ENCODE peak calls at places on chromosome 2, in nine cellular contexts. One of them, this sample, is unnamed.
A peak's percentile ranks its signal among the peaks of the same experiment; 100 is the strongest.

GRCh38 chr2:163822033-163822432 is 86.2 kb upstream of the FIGN start:
- DNase-seq in K562: no peak
- DNase-seq in endothelial cell of umbilical vein: no peak
- DNase-seq in NT2/D1: no peak
- DNase-seq in HCT116: no peak
- DNase-seq in GM23248: no peak
- DNase-seq in colonic mucosa: no peak
- DNase-seq in MM.1S: no peak
- DNase-seq in mammary epithelial cell: no peak
- DNase-seq in this sample: no peak

GRCh38 chr2:219638948-219639341 is 11.5 kb downstream of the SLC4A3 start:
- DNase-seq in HCT116: no peak
- DNase-seq in K562: no peak
- DNase-seq in GM23248: peak; percentile 54
- DNase-seq in NT2/D1: no peak
- DNase-seq in mammary epithelial cell: no peak
- DNase-seq in endothelial cell of umbilical vein: no peak
- DNase-seq in colonic mucosa: no peak
- DNase-seq in MM.1S: no peak
- DNase-seq in this sample: no peak

GRCh38 chr2:80380767-80381166 is 76.2 kb upstream of the LRRTM1 start:
- DNase-seq in MM.1S: no peak
- DNase-seq in HCT116: no peak
- DNase-seq in GM23248: peak; percentile 10
- DNase-seq in mammary epithelial cell: no peak
- DNase-seq in NT2/D1: no peak
- DNase-seq in K562: no peak
- DNase-seq in endothelial cell of umbilical vein: no peak
- DNase-seq in colonic mucosa: no peak
- DNase-seq in this sample: no peak

GRCh38 chr2:174059178-174059874 is 94.2 kb upstream of the SP3 start:
- DNase-seq in HCT116: no peak
- DNase-seq in MM.1S: no peak
- DNase-seq in K562: peak; percentile 80
- DNase-seq in mammary epithelial cell: peak; percentile 78
- DNase-seq in colonic mucosa: no peak
- DNase-seq in NT2/D1: no peak
- DNase-seq in GM23248: peak; percentile 77
- DNase-seq in endothelial cell of umbilical vein: peak; percentile 96
- DNase-seq in this sample: peak; percentile 48

GRCh38 chr2:76870011-76870410 is 652.2 kb downstream of the LRRTM4 start:
- DNase-seq in K562: no peak
- DNase-seq in NT2/D1: no peak
- DNase-seq in mammary epithelial cell: no peak
- DNase-seq in GM23248: peak; percentile 7
- DNase-seq in endothelial cell of umbilical vein: peak; percentile 2
- DNase-seq in MM.1S: no peak
- DNase-seq in colonic mucosa: no peak
- DNase-seq in HCT116: no peak
- DNase-seq in this sample: no peak

GRCh38 chr2:126835811-126836210 is 62.9 kb upstream of the TEX51 start:
- DNase-seq in HCT116: no peak
- DNase-seq in K562: no peak
- DNase-seq in GM23248: no peak
- DNase-seq in endothelial cell of umbilical vein: no peak
- DNase-seq in MM.1S: no peak
- DNase-seq in mammary epithelial cell: no peak
- DNase-seq in colonic mucosa: no peak
- DNase-seq in NT2/D1: no peak
- DNase-seq in this sample: no peak

GRCh38 chr2:97868986-97869721 is 126.6 kb downstream of the TMEM131 start:
- DNase-seq in K562: no peak
- DNase-seq in NT2/D1: peak; percentile 50
- DNase-seq in MM.1S: no peak
- DNase-seq in colonic mucosa: peak; percentile 20
- DNase-seq in mammary epithelial cell: peak; percentile 96
- DNase-seq in HCT116: peak; percentile 98
- DNase-seq in GM23248: peak; percentile 93
- DNase-seq in endothelial cell of umbilical vein: peak; percentile 95
- DNase-seq in this sample: peak; percentile 84

GRCh38 chr2:8857709-8858108 is 20.3 kb upstream of the KIDINS220 start:
- DNase-seq in mammary epithelial cell: no peak
- DNase-seq in endothelial cell of umbilical vein: no peak
- DNase-seq in HCT116: no peak
- DNase-seq in NT2/D1: no peak
- DNase-seq in GM23248: no peak
- DNase-seq in MM.1S: no peak
- DNase-seq in K562: no peak
- DNase-seq in colonic mucosa: no peak
- DNase-seq in this sample: peak; percentile 87

DNA sequence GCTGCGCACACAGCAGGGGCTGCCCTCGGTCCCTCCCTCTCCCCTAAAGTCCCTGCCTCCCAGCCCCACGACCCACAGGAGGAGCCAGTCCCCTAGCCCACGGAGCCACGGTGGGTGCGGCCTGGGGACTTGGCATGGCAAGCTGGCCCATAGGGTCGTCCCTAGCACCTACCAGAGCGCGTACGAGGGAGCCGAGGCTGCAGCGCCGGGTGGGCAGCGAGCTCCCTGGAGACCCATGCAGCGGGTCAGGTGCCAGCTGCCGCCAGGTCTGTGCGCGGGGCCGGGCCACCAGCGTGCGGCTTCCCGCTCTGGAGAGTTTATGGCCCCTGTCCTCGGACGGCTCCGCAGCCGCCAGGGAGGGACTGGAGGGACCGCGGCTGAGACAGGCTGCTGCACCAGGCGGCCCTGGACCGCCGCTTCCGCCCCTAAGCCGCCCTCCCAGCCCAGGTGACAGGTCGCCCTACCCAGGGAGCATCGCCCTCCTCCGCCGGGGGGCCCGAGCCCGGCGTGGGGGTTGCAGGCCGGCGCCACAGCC is 273.6 kb downstream of the CCDC74A start:
- DNase-seq in MM.1S: no peak
- DNase-seq in HCT116: no peak
- DNase-seq in colonic mucosa: no peak
- DNase-seq in NT2/D1: no peak
- DNase-seq in K562: no peak
- DNase-seq in GM23248: no peak
- DNase-seq in endothelial cell of umbilical vein: no peak
- DNase-seq in mammary epithelial cell: no peak
- DNase-seq in this sample: no peak
- H3K4me3 ChIP-seq in MM.1S: no peak overlapping the region
- H3K4me3 ChIP-seq in HCT116: no peak overlapping the region
- H3K4me3 ChIP-seq in colonic mucosa: peak overlapping the region; percentile 15
- H3K4me3 ChIP-seq in NT2/D1: no peak overlapping the region
- H3K4me3 ChIP-seq in K562: no peak overlapping the region
- H3K4me3 ChIP-seq in GM23248: no peak overlapping the region
- H3K4me3 ChIP-seq in endothelial cell of umbilical vein: no peak overlapping the region
- H3K4me3 ChIP-seq in mammary epithelial cell: no peak overlapping the region
- H3K4me3 ChIP-seq in this sample: no peak overlapping the region

DNA sequence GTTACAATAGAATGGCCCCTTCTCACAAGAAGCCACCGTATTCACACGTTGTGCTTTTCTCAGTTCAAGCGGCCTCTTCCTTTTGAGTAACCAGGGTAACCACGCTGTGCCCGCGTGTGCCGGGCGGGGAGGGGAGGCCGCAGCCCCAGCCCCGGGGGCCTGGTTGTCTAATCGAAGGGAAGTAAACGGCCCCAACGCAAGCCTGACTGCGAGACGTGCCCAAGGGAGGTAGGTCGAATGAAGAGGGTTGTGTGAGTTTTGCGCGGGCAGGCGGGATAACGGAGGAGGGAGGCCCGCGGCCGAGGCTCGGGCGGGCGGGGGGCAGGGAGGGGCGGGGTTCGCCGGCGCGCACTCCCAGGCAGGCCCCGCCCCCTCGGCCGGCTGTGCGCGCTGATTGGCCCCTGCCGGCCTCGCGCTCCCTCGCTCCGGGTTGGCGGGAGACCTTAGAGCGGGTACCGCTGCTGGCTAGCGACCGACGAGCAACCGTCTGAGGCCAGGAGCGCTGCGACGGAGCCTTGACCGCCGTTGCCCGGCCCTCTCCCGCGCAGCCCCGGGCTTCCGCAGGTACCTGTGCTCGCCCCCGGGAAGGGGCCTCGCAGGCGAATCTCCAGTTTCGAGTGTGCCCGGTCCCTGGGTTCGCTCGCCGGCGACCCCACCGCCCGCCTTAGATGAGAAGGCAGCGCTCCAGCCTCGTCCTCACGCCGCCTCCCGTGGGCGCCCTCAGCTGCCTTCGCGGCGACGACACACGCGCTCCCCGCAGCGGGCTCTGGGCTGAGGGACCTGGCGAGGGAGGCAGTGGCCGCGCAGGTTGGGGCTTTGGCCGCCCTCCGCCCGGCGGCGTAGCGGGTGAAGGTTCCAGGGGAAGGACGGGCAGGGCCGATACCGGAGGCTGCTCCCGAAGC is at the start of gene SPDYA:
- DNase-seq in HCT116: no peak
- DNase-seq in MM.1S: peak; percentile 32
- DNase-seq in mammary epithelial cell: peak; percentile 50
- DNase-seq in colonic mucosa: peak; percentile 82
- DNase-seq in endothelial cell of umbilical vein: peak; percentile 73
- DNase-seq in GM23248: peak; percentile 81
- DNase-seq in K562: no peak
- DNase-seq in NT2/D1: peak; percentile 76
- DNase-seq in this sample: peak; percentile 75
- H3K9ac ChIP-seq in HCT116: no peak within 1 kb of the TSS
- H3K9ac ChIP-seq in MM.1S: no peak within 1 kb of the TSS
- H3K9ac ChIP-seq in mammary epithelial cell: no peak within 1 kb of the TSS
- H3K9ac ChIP-seq in colonic mucosa: no peak within 1 kb of the TSS
- H3K9ac ChIP-seq in endothelial cell of umbilical vein: peak within 1 kb of the TSS; percentile 4
- H3K9ac ChIP-seq in GM23248: peak within 1 kb of the TSS; percentile 65
- H3K9ac ChIP-seq in K562: no peak within 1 kb of the TSS
- H3K9ac ChIP-seq in NT2/D1: peak within 1 kb of the TSS; percentile 42
- H3K9ac ChIP-seq in this sample: peak within 1 kb of the TSS; percentile 74

GRCh38 chr2:197435598-197436435 is 989 bp upstream of the SF3B1 start:
- DNase-seq in K562: peak; percentile 17
- DNase-seq in HCT116: no peak
- DNase-seq in MM.1S: no peak
- DNase-seq in NT2/D1: no peak
- DNase-seq in endothelial cell of umbilical vein: no peak
- DNase-seq in GM23248: no peak
- DNase-seq in mammary epithelial cell: peak; percentile 5
- DNase-seq in colonic mucosa: no peak
- DNase-seq in this sample: no peak

GRCh38 chr2:197434541-197435513 is at the start of gene SF3B1:
- DNase-seq in mammary epithelial cell: peak; percentile 98
- DNase-seq in endothelial cell of umbilical vein: peak; percentile 99
- DNase-seq in colonic mucosa: peak; percentile 99
- DNase-seq in NT2/D1: peak; percentile 97
- DNase-seq in K562: peak; percentile 92
- DNase-seq in HCT116: peak; percentile 95
- DNase-seq in MM.1S: peak; percentile 99
- DNase-seq in GM23248: peak; percentile 98
- DNase-seq in this sample: peak; percentile 99

GRCh38 chr2:197433770-197434438 is 924 bp downstream of the SF3B1 start:
- DNase-seq in GM23248: peak; percentile 51
- DNase-seq in HCT116: no peak
- DNase-seq in K562: no peak
- DNase-seq in NT2/D1: no peak
- DNase-seq in colonic mucosa: no peak
- DNase-seq in endothelial cell of umbilical vein: peak; percentile 38
- DNase-seq in mammary epithelial cell: no peak
- DNase-seq in MM.1S: peak; percentile 29
- DNase-seq in this sample: peak; percentile 54

GRCh38 chr2:197427986-197428385 is 6.8 kb downstream of the SF3B1 start:
- DNase-seq in colonic mucosa: no peak
- DNase-seq in NT2/D1: no peak
- DNase-seq in HCT116: no peak
- DNase-seq in mammary epithelial cell: no peak
- DNase-seq in MM.1S: no peak
- DNase-seq in GM23248: no peak
- DNase-seq in K562: no peak
- DNase-seq in endothelial cell of umbilical vein: no peak
- DNase-seq in this sample: no peak

DNA sequence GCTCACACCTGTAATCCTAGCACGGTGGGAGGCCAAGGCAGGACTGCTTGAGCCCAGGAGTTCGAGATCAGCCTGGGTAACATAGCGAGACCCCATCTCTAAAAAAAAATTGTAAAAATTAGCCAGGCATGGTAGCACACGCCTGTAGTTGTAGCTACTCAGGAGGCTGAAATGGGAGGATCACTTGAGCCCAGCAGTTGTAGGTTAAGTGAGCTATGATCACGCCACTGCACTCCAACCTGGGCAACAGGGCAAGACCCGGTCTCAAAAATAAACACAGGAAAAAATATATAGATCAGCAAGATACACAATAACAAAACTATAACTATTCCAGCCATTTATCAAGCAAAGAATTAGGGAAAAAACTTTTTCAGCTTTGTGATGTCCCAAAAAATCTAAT is 3.0 kb downstream of the SF3B1 start:
- DNase-seq in K562: no peak
- DNase-seq in HCT116: no peak
- DNase-seq in NT2/D1: no peak
- DNase-seq in endothelial cell of umbilical vein: no peak
- DNase-seq in mammary epithelial cell: no peak
- DNase-seq in GM23248: no peak
- DNase-seq in MM.1S: no peak
- DNase-seq in colonic mucosa: no peak
- DNase-seq in this sample: no peak
- H3K4me3 ChIP-seq in K562: peak overlapping the region; percentile 12
- H3K4me3 ChIP-seq in HCT116: no peak overlapping the region
- H3K4me3 ChIP-seq in NT2/D1: no peak overlapping the region
- H3K4me3 ChIP-seq in endothelial cell of umbilical vein: no peak overlapping the region
- H3K4me3 ChIP-seq in mammary epithelial cell: no peak overlapping the region
- H3K4me3 ChIP-seq in GM23248: peak overlapping the region; percentile 82
- H3K4me3 ChIP-seq in MM.1S: no peak overlapping the region
- H3K4me3 ChIP-seq in colonic mucosa: no peak overlapping the region
- H3K4me3 ChIP-seq in this sample: peak overlapping the region; percentile 93

GRCh38 chr2:68733365-68733764 is 1.2 kb upstream of the ARHGAP25 start:
- DNase-seq in colonic mucosa: no peak
- DNase-seq in endothelial cell of umbilical vein: no peak
- DNase-seq in K562: no peak
- DNase-seq in NT2/D1: no peak
- DNase-seq in GM23248: no peak
- DNase-seq in MM.1S: no peak
- DNase-seq in HCT116: no peak
- DNase-seq in mammary epithelial cell: no peak
- DNase-seq in this sample: no peak

GRCh38 chr2:68734176-68734575 is 435 bp upstream of the ARHGAP25 start:
- DNase-seq in K562: no peak
- DNase-seq in endothelial cell of umbilical vein: no peak
- DNase-seq in colonic mucosa: no peak
- DNase-seq in mammary epithelial cell: no peak
- DNase-seq in NT2/D1: no peak
- DNase-seq in HCT116: no peak
- DNase-seq in MM.1S: no peak
- DNase-seq in GM23248: no peak
- DNase-seq in this sample: no peak

GRCh38 chr2:68737717-68738116 is 3.1 kb downstream of the ARHGAP25 start:
- DNase-seq in HCT116: no peak
- DNase-seq in GM23248: no peak
- DNase-seq in mammary epithelial cell: no peak
- DNase-seq in endothelial cell of umbilical vein: no peak
- DNase-seq in NT2/D1: no peak
- DNase-seq in MM.1S: peak; percentile 54
- DNase-seq in colonic mucosa: peak; percentile 30
- DNase-seq in K562: no peak
- DNase-seq in this sample: no peak

GRCh38 chr2:68734688-68735525 is at the start of gene ARHGAP25:
- DNase-seq in endothelial cell of umbilical vein: no peak
- DNase-seq in K562: no peak
- DNase-seq in colonic mucosa: peak; percentile 19
- DNase-seq in mammary epithelial cell: no peak
- DNase-seq in GM23248: no peak
- DNase-seq in NT2/D1: no peak
- DNase-seq in MM.1S: peak; percentile 33
- DNase-seq in HCT116: no peak
- DNase-seq in this sample: no peak

GRCh38 chr2:68736086-68736485 is 1.5 kb downstream of the ARHGAP25 start:
- DNase-seq in endothelial cell of umbilical vein: no peak
- DNase-seq in NT2/D1: no peak
- DNase-seq in K562: no peak
- DNase-seq in mammary epithelial cell: no peak
- DNase-seq in HCT116: no peak
- DNase-seq in colonic mucosa: no peak
- DNase-seq in GM23248: no peak
- DNase-seq in MM.1S: no peak
- DNase-seq in this sample: no peak
- H3K9ac ChIP-seq in endothelial cell of umbilical vein: no peak overlapping the region
- H3K9ac ChIP-seq in NT2/D1: no peak overlapping the region
- H3K9ac ChIP-seq in K562: no peak overlapping the region
- H3K9ac ChIP-seq in mammary epithelial cell: no peak overlapping the region
- H3K9ac ChIP-seq in HCT116: no peak overlapping the region
- H3K9ac ChIP-seq in colonic mucosa: no peak overlapping the region
- H3K9ac ChIP-seq in GM23248: no peak overlapping the region
- H3K9ac ChIP-seq in MM.1S: peak overlapping the region; percentile 59
- H3K9ac ChIP-seq in this sample: no peak overlapping the region

This sample was measured in adipocyte.